ENCODE peak calls at places on chromosomes 7 and 10, in nine cellular contexts. One of them, this sample, is unnamed.

GRCh38 chr7:92797284-92797683 is 39.1 kb downstream of the CDK6 start:
- DNase-seq in brain microvascular endothelial cell: no peak
- DNase-seq in AG04450: no peak
- DNase-seq in gastrocnemius medialis: no peak
- DNase-seq in heart right ventricle: no peak
- DNase-seq in RWPE1: no peak
- DNase-seq in Panc1: no peak
- DNase-seq in upper lobe of right lung: no peak
- DNase-seq in uterus: no peak
- DNase-seq in this sample: no peak

GRCh38 chr7:101365956-101366355 is 3.3 kb downstream of the COL26A1 start:
- DNase-seq in heart right ventricle: no peak
- DNase-seq in uterus: no peak
- DNase-seq in Panc1: no peak
- DNase-seq in AG04450: no peak
- DNase-seq in RWPE1: no peak
- DNase-seq in gastrocnemius medialis: no peak
- DNase-seq in brain microvascular endothelial cell: no peak
- DNase-seq in upper lobe of right lung: no peak
- DNase-seq in this sample: no peak

GRCh38 chr7:100556541-100556940 is 17.2 kb downstream of the SAP25 start:
- DNase-seq in RWPE1: no peak
- DNase-seq in gastrocnemius medialis: no peak
- DNase-seq in Panc1: no peak
- DNase-seq in AG04450: no peak
- DNase-seq in heart right ventricle: no peak
- DNase-seq in brain microvascular endothelial cell: no peak
- DNase-seq in uterus: no peak
- DNase-seq in upper lobe of right lung: no peak
- DNase-seq in this sample: no peak

GRCh38 chr10:31940839-31941653 is 12.4 kb upstream of the ARHGAP12 start:
- DNase-seq in RWPE1: peak; percentile 91
- DNase-seq in upper lobe of right lung: no peak
- DNase-seq in uterus: no peak
- DNase-seq in AG04450: peak; percentile 58
- DNase-seq in brain microvascular endothelial cell: peak; percentile 98
- DNase-seq in heart right ventricle: no peak
- DNase-seq in Panc1: peak; percentile 88
- DNase-seq in gastrocnemius medialis: no peak
- DNase-seq in this sample: peak; percentile 44

GRCh38 chr7:126840869-126841268 is 411.9 kb downstream of the GRM8 start:
- DNase-seq in upper lobe of right lung: no peak
- DNase-seq in brain microvascular endothelial cell: no peak
- DNase-seq in AG04450: no peak
- DNase-seq in uterus: no peak
- DNase-seq in RWPE1: no peak
- DNase-seq in gastrocnemius medialis: no peak
- DNase-seq in heart right ventricle: no peak
- DNase-seq in Panc1: no peak
- DNase-seq in this sample: no peak

GRCh38 chr10:35754489-35754888 is 112.4 kb upstream of the FZD8 start:
- DNase-seq in AG04450: no peak
- DNase-seq in uterus: no peak
- DNase-seq in RWPE1: no peak
- DNase-seq in gastrocnemius medialis: no peak
- DNase-seq in Panc1: no peak
- DNase-seq in heart right ventricle: no peak
- DNase-seq in brain microvascular endothelial cell: no peak
- DNase-seq in upper lobe of right lung: no peak
- DNase-seq in this sample: no peak

GRCh38 chr7:93117852-93118530 is at the start of gene SAMD9:
- DNase-seq in RWPE1: peak; percentile 88
- DNase-seq in Panc1: peak; percentile 39
- DNase-seq in AG04450: peak; percentile 36
- DNase-seq in brain microvascular endothelial cell: peak; percentile 82
- DNase-seq in upper lobe of right lung: no peak
- DNase-seq in uterus: peak; percentile 65
- DNase-seq in gastrocnemius medialis: peak; percentile 18
- DNase-seq in heart right ventricle: peak; percentile 73
- DNase-seq in this sample: peak; percentile 81

GRCh38 chr7:158804335-158804734 is 25.0 kb downstream of the ESYT2 start:
- DNase-seq in gastrocnemius medialis: no peak
- DNase-seq in AG04450: no peak
- DNase-seq in heart right ventricle: no peak
- DNase-seq in Panc1: no peak
- DNase-seq in RWPE1: no peak
- DNase-seq in uterus: no peak
- DNase-seq in brain microvascular endothelial cell: no peak
- DNase-seq in upper lobe of right lung: no peak
- DNase-seq in this sample: no peak

GRCh38 chr7:49812534-49812933 is 39.1 kb downstream of the VWC2 start:
- DNase-seq in Panc1: no peak
- DNase-seq in uterus: no peak
- DNase-seq in gastrocnemius medialis: no peak
- DNase-seq in AG04450: no peak
- DNase-seq in upper lobe of right lung: no peak
- DNase-seq in brain microvascular endothelial cell: no peak
- DNase-seq in RWPE1: no peak
- DNase-seq in heart right ventricle: no peak
- DNase-seq in this sample: no peak

GRCh38 chr10:52615349-52615748 is 157.2 kb downstream of the MBL2 start:
- DNase-seq in heart right ventricle: no peak
- DNase-seq in Panc1: no peak
- DNase-seq in uterus: no peak
- DNase-seq in brain microvascular endothelial cell: no peak
- DNase-seq in RWPE1: no peak
- DNase-seq in gastrocnemius medialis: no peak
- DNase-seq in upper lobe of right lung: no peak
- DNase-seq in AG04450: no peak
- DNase-seq in this sample: no peak

GRCh38 chr7:45328397-45329080 is 170.9 kb downstream of the RAMP3 start:
- DNase-seq in gastrocnemius medialis: no peak
- DNase-seq in AG04450: no peak
- DNase-seq in RWPE1: no peak
- DNase-seq in upper lobe of right lung: no peak
- DNase-seq in uterus: no peak
- DNase-seq in brain microvascular endothelial cell: no peak
- DNase-seq in Panc1: no peak
- DNase-seq in heart right ventricle: peak; percentile 35
- DNase-seq in this sample: no peak

DNA sequence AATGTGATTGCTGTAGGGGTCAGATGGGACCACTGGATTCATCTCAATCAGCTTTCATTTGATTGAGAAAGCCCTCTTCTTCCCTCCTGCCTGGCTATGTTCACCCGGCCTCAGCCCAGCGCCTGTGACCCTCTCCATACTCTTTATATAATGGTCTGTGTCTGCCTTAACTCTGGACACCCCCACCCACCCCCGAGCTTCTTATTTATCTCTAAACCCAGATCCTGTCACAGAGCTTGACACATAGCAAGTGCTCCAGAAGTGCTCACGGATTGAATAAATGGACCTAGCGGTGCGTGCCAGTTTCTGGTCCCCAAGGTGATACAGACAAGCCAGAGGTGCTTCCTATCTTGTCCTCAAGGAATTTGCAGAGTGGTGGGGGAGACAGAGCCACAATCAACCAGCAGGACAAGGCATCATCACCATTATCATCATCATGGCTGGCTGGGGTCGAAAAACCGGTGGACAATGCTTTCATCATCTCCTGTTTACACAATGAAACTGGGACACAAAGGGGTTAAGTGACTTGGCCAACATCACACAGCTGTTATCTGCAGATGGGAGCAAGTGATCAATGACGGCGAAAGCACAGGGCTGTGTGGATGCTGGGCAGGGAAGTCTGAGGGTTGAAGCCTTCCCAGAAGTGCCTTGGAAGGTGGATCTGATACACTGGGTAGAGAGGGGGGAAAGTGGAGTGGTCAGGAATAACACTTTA is 2.2 kb upstream of the LOXL4 start:
- DNase-seq in Panc1: no peak
- DNase-seq in RWPE1: no peak
- DNase-seq in heart right ventricle: no peak
- DNase-seq in upper lobe of right lung: no peak
- DNase-seq in brain microvascular endothelial cell: no peak
- DNase-seq in uterus: no peak
- DNase-seq in AG04450: no peak
- DNase-seq in gastrocnemius medialis: no peak
- DNase-seq in this sample: no peak
- H3K27ac ChIP-seq in Panc1: peak overlapping the region; percentile 68
- H3K27ac ChIP-seq in RWPE1: peak overlapping the region; percentile 73
- H3K27ac ChIP-seq in heart right ventricle: no peak overlapping the region
- H3K27ac ChIP-seq in upper lobe of right lung: peak overlapping the region; percentile 60
- H3K27ac ChIP-seq in brain microvascular endothelial cell: no peak overlapping the region
- H3K27ac ChIP-seq in uterus: peak overlapping the region; percentile 94
- H3K27ac ChIP-seq in AG04450: peak overlapping the region; percentile 39
- H3K27ac ChIP-seq in gastrocnemius medialis: peak overlapping the region; percentile 76
- H3K27ac ChIP-seq in this sample: no peak overlapping the region

GRCh38 chr10:26730548-26730947 is 33.0 kb downstream of the PDSS1 start:
- DNase-seq in uterus: no peak
- DNase-seq in gastrocnemius medialis: no peak
- DNase-seq in upper lobe of right lung: no peak
- DNase-seq in brain microvascular endothelial cell: no peak
- DNase-seq in RWPE1: no peak
- DNase-seq in Panc1: no peak
- DNase-seq in AG04450: no peak
- DNase-seq in heart right ventricle: no peak
- DNase-seq in this sample: no peak

GRCh38 chr10:26728957-26729356 is 31.5 kb downstream of the PDSS1 start:
- DNase-seq in Panc1: no peak
- DNase-seq in AG04450: no peak
- DNase-seq in RWPE1: no peak
- DNase-seq in brain microvascular endothelial cell: no peak
- DNase-seq in uterus: no peak
- DNase-seq in gastrocnemius medialis: no peak
- DNase-seq in upper lobe of right lung: no peak
- DNase-seq in heart right ventricle: no peak
- DNase-seq in this sample: no peak

GRCh38 chr10:26727005-26727404 is 29.5 kb downstream of the PDSS1 start:
- DNase-seq in heart right ventricle: no peak
- DNase-seq in Panc1: no peak
- DNase-seq in AG04450: no peak
- DNase-seq in brain microvascular endothelial cell: no peak
- DNase-seq in gastrocnemius medialis: no peak
- DNase-seq in uterus: no peak
- DNase-seq in RWPE1: no peak
- DNase-seq in upper lobe of right lung: no peak
- DNase-seq in this sample: no peak

GRCh38 chr10:26725837-26726727 is 28.6 kb downstream of the PDSS1 start:
- DNase-seq in brain microvascular endothelial cell: no peak
- DNase-seq in heart right ventricle: peak; percentile 45
- DNase-seq in AG04450: peak; percentile 55
- DNase-seq in gastrocnemius medialis: peak; percentile 35
- DNase-seq in RWPE1: peak; percentile 55
- DNase-seq in Panc1: peak; percentile 24
- DNase-seq in uterus: peak; percentile 45
- DNase-seq in upper lobe of right lung: peak; percentile 76
- DNase-seq in this sample: no peak

DNA sequence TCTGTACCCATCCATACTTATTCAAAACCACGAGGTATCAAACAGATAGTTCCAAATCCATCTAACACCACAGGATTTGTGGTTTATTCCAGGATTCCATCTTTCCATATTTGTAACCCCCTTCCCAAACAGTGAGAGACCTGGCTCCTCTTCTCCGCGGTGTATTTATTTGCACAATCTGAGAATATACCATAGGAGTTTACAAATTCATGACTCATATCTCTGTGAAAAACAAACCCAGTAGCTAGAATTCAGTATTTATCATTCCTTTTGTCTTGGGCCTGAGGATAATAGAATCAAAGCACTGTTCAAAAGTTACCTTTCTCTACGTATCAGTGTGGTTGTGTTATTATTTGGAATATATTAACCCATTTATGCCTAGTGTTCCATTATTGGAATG is 31.9 kb downstream of the PDSS1 start:
- DNase-seq in RWPE1: no peak
- DNase-seq in AG04450: no peak
- DNase-seq in Panc1: no peak
- DNase-seq in uterus: no peak
- DNase-seq in upper lobe of right lung: no peak
- DNase-seq in gastrocnemius medialis: no peak
- DNase-seq in heart right ventricle: no peak
- DNase-seq in brain microvascular endothelial cell: no peak
- DNase-seq in this sample: no peak
- TF ChIP-seq CTCF in RWPE1: no peak
- TF ChIP-seq CTCF in AG04450: no peak
- TF ChIP-seq CTCF in Panc1: no peak
- TF ChIP-seq CTCF in uterus: no peak
- TF ChIP-seq CTCF in upper lobe of right lung: no peak
- TF ChIP-seq CTCF in gastrocnemius medialis: no peak
- TF ChIP-seq CTCF in heart right ventricle: no peak
- TF ChIP-seq CTCF in brain microvascular endothelial cell: no peak
- TF ChIP-seq CTCF in this sample: no peak

GRCh38 chr10:95237376-95238170 is 43.5 kb downstream of the ACSM6 start:
- DNase-seq in RWPE1: no peak
- DNase-seq in uterus: no peak
- DNase-seq in Panc1: no peak
- DNase-seq in gastrocnemius medialis: no peak
- DNase-seq in upper lobe of right lung: no peak
- DNase-seq in brain microvascular endothelial cell: no peak
- DNase-seq in heart right ventricle: no peak
- DNase-seq in AG04450: no peak
- DNase-seq in this sample: no peak

GRCh38 chr10:95233377-95234034 is 39.5 kb downstream of the ACSM6 start:
- DNase-seq in gastrocnemius medialis: no peak
- DNase-seq in AG04450: no peak
- DNase-seq in Panc1: no peak
- DNase-seq in heart right ventricle: no peak
- DNase-seq in RWPE1: no peak
- DNase-seq in uterus: no peak
- DNase-seq in brain microvascular endothelial cell: no peak
- DNase-seq in upper lobe of right lung: no peak
- DNase-seq in this sample: no peak

GRCh38 chr10:95236068-95236903 is 42.2 kb downstream of the ACSM6 start:
- DNase-seq in gastrocnemius medialis: no peak
- DNase-seq in uterus: no peak
- DNase-seq in RWPE1: peak; percentile 81
- DNase-seq in AG04450: no peak
- DNase-seq in upper lobe of right lung: no peak
- DNase-seq in heart right ventricle: no peak
- DNase-seq in Panc1: peak; percentile 67
- DNase-seq in brain microvascular endothelial cell: no peak
- DNase-seq in this sample: no peak

GRCh38 chr10:95234951-95235350 is 40.9 kb downstream of the ACSM6 start:
- DNase-seq in gastrocnemius medialis: no peak
- DNase-seq in uterus: no peak
- DNase-seq in Panc1: no peak
- DNase-seq in brain microvascular endothelial cell: no peak
- DNase-seq in heart right ventricle: no peak
- DNase-seq in RWPE1: no peak
- DNase-seq in AG04450: no peak
- DNase-seq in upper lobe of right lung: no peak
- DNase-seq in this sample: no peak

GRCh38 chr10:95235676-95236067 is 41.6 kb downstream of the ACSM6 start:
- DNase-seq in uterus: no peak
- DNase-seq in RWPE1: no peak
- DNase-seq in AG04450: no peak
- DNase-seq in Panc1: no peak
- DNase-seq in brain microvascular endothelial cell: no peak
- DNase-seq in upper lobe of right lung: no peak
- DNase-seq in gastrocnemius medialis: no peak
- DNase-seq in heart right ventricle: no peak
- DNase-seq in this sample: no peak
- H3K27ac ChIP-seq in uterus: no peak overlapping the region
- H3K27ac ChIP-seq in RWPE1: peak overlapping the region; percentile 87
- H3K27ac ChIP-seq in AG04450: peak overlapping the region; percentile 47
- H3K27ac ChIP-seq in Panc1: peak overlapping the region; percentile 79
- H3K27ac ChIP-seq in brain microvascular endothelial cell: no peak overlapping the region
- H3K27ac ChIP-seq in upper lobe of right lung: no peak overlapping the region
- H3K27ac ChIP-seq in gastrocnemius medialis: peak overlapping the region; percentile 31
- H3K27ac ChIP-seq in heart right ventricle: no peak overlapping the region
- H3K27ac ChIP-seq in this sample: no peak overlapping the region

GRCh38 chr10:109451879-109452278 is 471.4 kb downstream of the XPNPEP1 start:
- DNase-seq in AG04450: no peak
- DNase-seq in brain microvascular endothelial cell: no peak
- DNase-seq in heart right ventricle: no peak
- DNase-seq in uterus: no peak
- DNase-seq in Panc1: no peak
- DNase-seq in RWPE1: no peak
- DNase-seq in upper lobe of right lung: no peak
- DNase-seq in gastrocnemius medialis: no peak
- DNase-seq in this sample: no peak
- TF ChIP-seq CTCF in AG04450: no peak
- TF ChIP-seq CTCF in brain microvascular endothelial cell: peak; percentile 15
- TF ChIP-seq CTCF in heart right ventricle: no peak
- TF ChIP-seq CTCF in uterus: no peak
- TF ChIP-seq CTCF in Panc1: peak; percentile 29
- TF ChIP-seq CTCF in RWPE1: no peak
- TF ChIP-seq CTCF in upper lobe of right lung: no peak
- TF ChIP-seq CTCF in gastrocnemius medialis: no peak
- TF ChIP-seq CTCF in this sample: no peak

This sample was measured in colonic mucosa.